ENCODE peak calls at places on chromosome 4, in four cellular contexts. C is endodermal cell, M is AG10803, O is LHCN-M2. A is an unnamed sample.

GRCh38 chr4:61533140-61533539 is 333.0 kb downstream of the ADGRL3 start:
- DNase-seq in C (no peak), M (no peak), O (no peak), A (no peak)

GRCh38 chr4:80071643-80072606 is 1.1 kb downstream of the ANTXR2 start:
- DNase-seq in C (peak; percentile 80), M (peak; percentile 29), O (peak; percentile 69), A (no peak)

GRCh38 chr4:140213736-140214135 is 59.8 kb upstream of the MAML3 start:
- DNase-seq in C (peak; percentile 49), M (no peak), O (no peak), A (no peak)

GRCh38 chr4:28167411-28167810 is 1306.8 kb downstream of the STIM2 start:
- DNase-seq in C (peak; percentile 46), M (no peak), O (no peak), A (no peak)

GRCh38 chr4:143599827-143600226 is 86.3 kb downstream of the SMARCA5 start:
- DNase-seq in C (no peak), M (no peak), O (no peak), A (no peak)

GRCh38 chr4:2977116-2978097 is 14.0 kb downstream of the GRK4 start:
- DNase-seq in C (no peak), M (peak; percentile 44), O (peak; percentile 42), A (no peak)

GRCh38 chr4:5416637-5417036 is 291.7 kb downstream of the EVC2 start:
- DNase-seq in C (no peak), M (no peak), O (no peak), A (no peak)

GRCh38 chr4:3358660-3359059 is 65.8 kb downstream of the RGS12 start:
- DNase-seq in C (no peak), M (no peak), O (no peak), A (no peak)

GRCh38 chr4:55407119-55407518 is 11.4 kb downstream of the TMEM165 start:
- DNase-seq in C (no peak), M (no peak), O (peak; percentile 9), A (no peak)

GRCh38 chr4:176001171-176002006 is 64.3 kb upstream of the WDR17 start:
- DNase-seq in C (peak; percentile 94), M (peak; percentile 5), O (no peak), A (no peak)

GRCh38 chr4:40058854-40059253 is 2.2 kb downstream of the N4BP2 start:
- DNase-seq in C (no peak), M (no peak), O (no peak), A (no peak)

GRCh38 chr4:7904108-7904516 is 35.5 kb downstream of the AFAP1 start:
- DNase-seq in C (no peak), M (peak; percentile 96), O (no peak), A (no peak)

GRCh38 chr4:158209825-158210807 is at the start of gene TMEM144:
- DNase-seq in C (peak; percentile 96), M (peak; percentile 78), O (peak; percentile 88), A (peak; percentile 5)

GRCh38 chr4:10590896-10591295 is 93.7 kb downstream of the CLNK start:
- DNase-seq in C (no peak), M (peak; percentile 35), O (peak; percentile 79), A (no peak)

GRCh38 chr4:25779021-25779420 is 83.8 kb downstream of the SEL1L3 start:
- DNase-seq in C (no peak), M (no peak), O (peak; percentile 21), A (no peak)

GRCh38 chr4:5971077-5971447 is 47.2 kb downstream of the C4orf50 start:
- DNase-seq in C (peak; percentile 68), M (no peak), O (no peak), A (no peak)

GRCh38 chr4:69668680-69669079 is 15.6 kb upstream of the UGT2A1 start:
- DNase-seq in C (no peak), M (no peak), O (no peak), A (no peak)

GRCh38 chr4:80266267-80266901 is at the start of gene FGF5:
- DNase-seq in C (peak; percentile 83), M (peak; percentile 92), O (peak; percentile 91), A (no peak)

GRCh38 chr4:61501812-61502211 is 301.7 kb downstream of the ADGRL3 start:
- DNase-seq in C (no peak), M (no peak), O (no peak), A (no peak)

GRCh38 chr4:137739391-137739790 is 207.1 kb upstream of the PCDH18 start:
- DNase-seq in C (no peak), M (peak; percentile 24), O (no peak), A (no peak)

GRCh38 chr4:14520171-14520570 is 482.1 kb upstream of the CPEB2 start:
- DNase-seq in C (no peak), M (no peak), O (peak; percentile 41), A (no peak)

GRCh38 chr4:6032249-6033244 is 14.3 kb upstream of the C4orf50 start:
- DNase-seq in C (no peak), M (peak; percentile 2), O (no peak), A (no peak)

GRCh38 chr4:57187241-57187640 is 77.1 kb upstream of the IGFBP7 start:
- DNase-seq in C (no peak), M (peak; percentile 56), O (no peak), A (no peak)

A was measured in esophagus squamous epithelium.